ENCODE peak calls at places on chromosomes 11 and 22, in ten cellular contexts. U, S, R, L, Z, H, A, N, D and I are unnamed samples. For H3K36me3, H3K9me2 and H3K4me1, the result is how much of the 10 kb centered on the place peaks cover.

GRCh38 chr11:95115597-95115996 is 26.0 kb downstream of the ENDOD1 start:
- DNase-seq in U (no peak), S (no peak), R (no peak), L (no peak), Z (no peak), H (no peak), A (no peak), N (no peak), D (no peak), I (no peak)

GRCh38 chr11:75275581-75275980 is 35.0 kb downstream of the TPBGL start:
- DNase-seq in U (no peak), S (no peak), R (peak), L (peak), Z (no peak), H (peak), A (no peak), N (no peak), D (no peak), I (no peak)

GRCh38 chr11:94880216-94880615 is 93.1 kb downstream of the CWC15 start:
- DNase-seq in U (peak), S (peak), R (no peak), L (no peak), Z (no peak), H (no peak), A (no peak), N (peak), D (no peak), I (peak)

GRCh38 chr11:119590651-119591308 is 138.2 kb downstream of the NECTIN1 start:
- DNase-seq in U (peak), S (peak), R (no peak), L (peak), Z (no peak), H (no peak), A (no peak), N (no peak), D (peak), I (peak)

GRCh38 chr22:45952553-45952952 is 24.4 kb downstream of the WNT7B start:
- DNase-seq in U (no peak), S (no peak), R (no peak), L (no peak), Z (no peak), H (no peak), A (no peak), N (no peak), D (no peak), I (no peak)

GRCh38 chr11:62337682-62338181 is 484 bp downstream of the ASRGL1 start:
- DNase-seq in U (peak), S (peak), R (no peak), L (peak), Z (peak), H (no peak), A (no peak), N (no peak), D (peak), I (peak)

GRCh38 chr11:75802022-75802912 is 12.7 kb upstream of the UVRAG start:
- DNase-seq in U (no peak), S (no peak), R (no peak), L (no peak), Z (no peak), H (no peak), A (no peak), N (no peak), D (no peak), I (no peak)

GRCh38 chr11:2771758-2772466 is 72.1 kb upstream of the KCNQ1OT1 start:
- DNase-seq in U (no peak), S (no peak), R (no peak), L (no peak), Z (no peak), H (no peak), A (no peak), N (no peak), D (no peak), I (no peak)

GRCh38 chr11:109644158-109644557 is 222.2 kb downstream of the C11orf87 start:
- DNase-seq in U (peak), S (peak), R (no peak), L (no peak), Z (peak), H (no peak), A (no peak), N (no peak), D (peak), I (no peak)

DNA sequence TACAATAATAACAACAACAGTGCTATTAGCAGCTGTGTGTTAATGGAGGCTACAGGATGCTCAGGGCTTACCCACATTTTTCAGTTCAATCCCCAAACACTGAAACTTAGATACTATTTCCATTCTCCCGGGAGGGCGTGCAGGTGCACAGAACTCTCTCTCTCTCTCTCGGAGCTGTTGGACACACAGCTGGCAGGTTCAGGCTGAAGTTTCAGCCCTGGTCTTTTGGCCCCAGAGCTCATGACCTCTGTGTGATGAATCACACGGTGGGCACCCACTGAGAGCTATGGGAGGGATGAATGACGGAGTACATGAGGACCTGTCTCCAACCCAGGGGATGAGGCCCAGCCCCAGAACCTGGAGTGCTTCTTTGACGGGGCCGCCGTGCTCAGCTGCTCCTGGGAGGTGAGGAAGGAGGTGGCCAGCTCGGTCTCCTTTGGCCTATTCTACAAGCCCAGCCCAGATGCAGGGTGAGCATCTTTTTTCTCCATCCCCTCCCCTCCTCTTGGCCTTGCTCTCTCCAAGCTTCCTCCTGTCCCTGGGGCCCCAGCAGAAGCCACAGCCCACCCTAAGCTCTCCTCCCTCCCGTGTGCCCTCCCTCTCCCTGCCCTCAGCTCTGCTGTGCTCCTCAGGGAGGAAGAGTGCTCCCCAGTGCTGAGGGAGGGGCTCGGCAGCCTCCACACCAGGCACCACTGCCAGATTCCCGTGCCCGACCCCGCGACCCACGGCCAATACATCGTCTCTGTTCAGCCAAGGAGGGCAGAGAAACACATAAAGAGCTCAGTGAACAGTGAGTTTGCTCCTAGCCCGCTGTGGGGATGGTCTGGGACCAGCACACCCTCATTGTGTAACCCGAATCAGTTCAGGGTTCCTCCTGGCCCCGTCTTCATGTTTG is 16.9 kb downstream of the CSF2RB start:
- DNase-seq in U (no peak), S (no peak), R (peak), L (no peak), Z (no peak), H (no peak), A (no peak), N (no peak), D (no peak), I (no peak)
- H3K36me3 ChIP-seq in U (under half), S (under half), R (under half), L (under half), Z (under half), H (under half), A (under half), N (under half), D (under half), I (under half)

GRCh38 chr11:72224587-72225410 is at the start of gene INPPL1:
- DNase-seq in U (peak), S (peak), R (peak), L (peak), Z (peak), H (peak), A (peak), N (no peak), D (peak), I (peak)
- H3K9me2 ChIP-seq in U (under half), S (under half), R (under half), L (under half), Z (under half), H (under half), A (under half), N (under half), D (under half), I (under half)

GRCh38 chr11:68269414-68270081 is 2.2 kb downstream of the C11orf24 start:
- DNase-seq in U (peak), S (peak), R (no peak), L (no peak), Z (no peak), H (no peak), A (no peak), N (no peak), D (peak), I (no peak)
- H3K4me1 ChIP-seq in U (under half), S (under half), R (half or more), L (under half), Z (under half), H (half or more), A (half or more), N (under half), D (under half), I (under half)

GRCh38 chr11:32100495-32100894 is 9.6 kb downstream of the RCN1 start:
- DNase-seq in U (no peak), S (no peak), R (no peak), L (no peak), Z (no peak), H (no peak), A (no peak), N (no peak), D (no peak), I (no peak)

GRCh38 chr11:32101791-32102190 is 10.9 kb downstream of the RCN1 start:
- DNase-seq in U (no peak), S (peak), R (no peak), L (no peak), Z (no peak), H (no peak), A (no peak), N (no peak), D (no peak), I (no peak)

GRCh38 chr11:32098142-32098903 is 7.4 kb downstream of the RCN1 start:
- DNase-seq in U (no peak), S (no peak), R (no peak), L (no peak), Z (no peak), H (no peak), A (no peak), N (no peak), D (no peak), I (no peak)

GRCh38 chr11:32103941-32104340 is 13.1 kb downstream of the RCN1 start:
- DNase-seq in U (no peak), S (no peak), R (no peak), L (no peak), Z (no peak), H (no peak), A (no peak), N (no peak), D (no peak), I (no peak)

GRCh38 chr11:32099516-32099915 is 8.6 kb downstream of the RCN1 start:
- DNase-seq in U (no peak), S (no peak), R (no peak), L (no peak), Z (no peak), H (no peak), A (no peak), N (no peak), D (no peak), I (no peak)
- H3K36me3 ChIP-seq in U (half or more), S (under half), R (under half), L (under half), Z (half or more), H (under half), A (under half), N (under half), D (under half), I (half or more)

GRCh38 chr11:78825531-78825930 is 250.9 kb upstream of the NARS2 start:
- DNase-seq in U (no peak), S (no peak), R (no peak), L (no peak), Z (no peak), H (no peak), A (no peak), N (no peak), D (peak), I (no peak)
- H3K9me2 ChIP-seq in U (under half), S (under half), R (under half), L (under half), Z (under half), H (under half), A (under half), N (under half), D (under half), I (under half)

GRCh38 chr11:4615856-4616444 is 7.9 kb upstream of the TRIM68 start:
- DNase-seq in U (no peak), S (no peak), R (no peak), L (no peak), Z (no peak), H (no peak), A (no peak), N (no peak), D (no peak), I (no peak)

DNA sequence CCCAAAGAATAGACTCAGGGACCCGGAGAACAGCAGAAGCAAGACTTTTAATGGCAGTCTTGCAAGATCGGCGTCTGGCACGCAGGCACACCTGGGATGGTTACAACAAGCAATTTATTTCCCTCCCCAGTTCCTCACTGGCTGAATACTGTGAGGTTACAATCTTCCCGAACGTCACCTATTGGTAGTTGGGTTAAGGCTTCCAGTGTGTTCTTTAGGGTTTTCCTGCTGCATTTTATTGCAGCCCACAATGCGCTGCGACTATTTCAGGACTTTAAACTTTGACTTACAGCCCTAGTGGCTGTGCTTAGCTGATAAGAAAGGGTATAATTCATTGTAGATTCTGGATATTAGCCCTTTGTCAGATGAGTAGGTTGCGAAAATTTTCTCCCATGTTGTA is 11.5 kb upstream of the TRIM68 start:
- DNase-seq in U (no peak), S (no peak), R (no peak), L (no peak), Z (no peak), H (no peak), A (no peak), N (no peak), D (peak), I (no peak)
- H3K4me1 ChIP-seq in U (under half), S (under half), R (under half), L (under half), Z (under half), H (under half), A (under half), N (under half), D (under half), I (under half)